ENCODE peak calls at places on chromosomes 13 and 19, in six cellular contexts. A, U, E, I, Y and Q are unnamed samples.
A peak's percentile ranks its signal among the peaks of the same experiment; 100 is the strongest.

GRCh38 chr13:75761373-75761772 is 125.2 kb downstream of the LMO7 start:
- DNase-seq in A (peak; percentile 39), U (no peak), E (no peak), I (no peak), Y (no peak), Q (no peak)

GRCh38 chr13:66503890-66504289 is 726.2 kb downstream of the PCDH9 start:
- DNase-seq in A (no peak), U (no peak), E (no peak), I (no peak), Y (no peak), Q (peak; percentile 52)

GRCh38 chr19:4439243-4439642 is 18.4 kb downstream of the UBXN6 start:
- DNase-seq in A (no peak), U (no peak), E (no peak), I (no peak), Y (no peak), Q (no peak)

GRCh38 chr13:98755729-98756128 is 3.3 kb upstream of the SLC15A1 start:
- DNase-seq in A (no peak), U (no peak), E (no peak), I (no peak), Y (no peak), Q (no peak)

GRCh38 chr13:71525004-71525403 is 342.0 kb downstream of the DACH1 start:
- DNase-seq in A (no peak), U (no peak), E (no peak), I (no peak), Y (no peak), Q (no peak)

GRCh38 chr13:25288966-25289365 is 1.7 kb upstream of the MTMR6 start:
- DNase-seq in A (no peak), U (no peak), E (no peak), I (no peak), Y (no peak), Q (no peak)

GRCh38 chr13:102905905-102906304 is 60.1 kb downstream of the ERCC5 start:
- DNase-seq in A (no peak), U (no peak), E (no peak), I (no peak), Y (no peak), Q (no peak)

GRCh38 chr19:31908486-31909255 is 436.7 kb upstream of the ZNF507 start:
- DNase-seq in A (no peak), U (no peak), E (no peak), I (no peak), Y (no peak), Q (no peak)

GRCh38 chr13:91804724-91805123 is 406.3 kb downstream of the GPC5 start:
- DNase-seq in A (no peak), U (no peak), E (no peak), I (no peak), Y (no peak), Q (no peak)

GRCh38 chr13:41231786-41232185 is 31.6 kb downstream of the MTRF1 start:
- DNase-seq in A (no peak), U (peak; percentile 15), E (peak; percentile 6), I (peak; percentile 29), Y (peak; percentile 21), Q (no peak)

GRCh38 chr13:32261567-32261966 is 53.6 kb downstream of the ZAR1L start:
- DNase-seq in A (peak; percentile 88), U (no peak), E (peak; percentile 93), I (peak; percentile 60), Y (peak; percentile 95), Q (no peak)

GRCh38 chr19:50458396-50459066 is 17.8 kb upstream of the EMC10 start:
- DNase-seq in A (peak; percentile 47), U (no peak), E (no peak), I (no peak), Y (no peak), Q (no peak)

GRCh38 chr13:32001392-32001768 is 30.2 kb upstream of the FRY start:
- DNase-seq in A (peak; percentile 71), U (peak; percentile 5), E (peak; percentile 18), I (peak; percentile 44), Y (peak; percentile 32), Q (peak; percentile 61)

GRCh38 chr19:30969586-30969985 is 379.6 kb downstream of the TSHZ3 start:
- DNase-seq in A (peak; percentile 2), U (no peak), E (no peak), I (no peak), Y (no peak), Q (no peak)

GRCh38 chr13:33285420-33286124 is at the start of gene STARD13:
- DNase-seq in A (peak; percentile 99), U (no peak), E (peak; percentile 97), I (peak; percentile 96), Y (peak; percentile 98), Q (peak; percentile 91)

GRCh38 chr13:109191422-109191821 is 562.0 kb downstream of the MYO16 start:
- DNase-seq in A (peak; percentile 2), U (no peak), E (no peak), I (no peak), Y (no peak), Q (no peak)

GRCh38 chr13:31020996-31021395 is 88.5 kb downstream of the TEX26 start:
- DNase-seq in A (no peak), U (no peak), E (no peak), I (no peak), Y (peak; percentile 38), Q (no peak)

GRCh38 chr19:48770223-48770622 is 14.9 kb downstream of the FGF21 start:
- DNase-seq in A (peak; percentile 58), U (no peak), E (peak; percentile 88), I (peak; percentile 66), Y (peak; percentile 91), Q (no peak)

GRCh38 chr19:10288662-10289166 is 1.0 kb upstream of the ICAM5 start:
- DNase-seq in A (peak; percentile 80), U (no peak), E (no peak), I (no peak), Y (peak; percentile 49), Q (peak; percentile 76)

GRCh38 chr13:68145852-68146251 is 915.7 kb upstream of the PCDH9 start:
- DNase-seq in A (no peak), U (no peak), E (no peak), I (no peak), Y (no peak), Q (no peak)

DNA sequence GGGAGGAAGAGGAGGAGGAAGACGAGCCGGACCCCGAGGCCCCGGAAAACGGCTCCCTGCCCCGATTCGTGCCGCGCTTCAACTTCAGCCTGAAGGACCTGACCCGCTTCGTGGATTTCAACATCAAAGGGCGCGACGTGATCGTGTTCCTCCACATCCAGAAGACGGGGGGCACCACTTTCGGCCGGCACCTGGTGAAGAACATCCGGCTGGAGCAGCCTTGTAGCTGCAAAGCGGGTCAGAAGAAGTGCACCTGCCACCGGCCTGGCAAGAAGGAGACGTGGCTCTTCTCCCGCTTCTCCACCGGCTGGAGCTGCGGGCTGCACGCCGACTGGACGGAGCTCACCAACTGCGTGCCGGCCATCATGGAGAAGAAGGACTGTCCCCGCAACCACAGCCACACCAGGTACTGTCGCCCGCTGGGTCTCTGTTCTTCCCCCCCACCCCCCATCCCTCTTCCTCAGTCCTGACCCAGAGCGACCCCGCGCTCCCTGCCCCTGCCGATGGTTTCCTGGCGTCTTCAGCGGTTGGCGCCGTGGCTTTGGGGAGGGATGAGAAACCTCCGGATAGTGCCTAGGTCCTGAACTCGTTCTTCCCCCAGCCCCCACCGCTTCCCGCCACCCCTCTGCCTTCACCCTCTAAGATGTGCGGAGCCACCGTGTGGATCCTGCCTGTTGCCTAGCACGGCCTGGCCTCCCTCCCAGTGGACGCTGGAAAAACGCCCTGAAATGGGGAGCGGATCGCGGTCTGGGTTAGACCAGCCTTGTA is 1.4 kb downstream of the HS6ST3 start:
- DNase-seq in A (peak; percentile 11), U (no peak), E (no peak), I (no peak), Y (peak; percentile 5), Q (peak; percentile 59)
- TF ChIP-seq EZH2 in A (peak; percentile 0), U (no peak), E (peak; percentile 97), I (peak; percentile 92), Y (peak; percentile 94), Q (peak; percentile 95)

GRCh38 chr13:27962128-27962841 is 6.8 kb downstream of the CDX2 start:
- DNase-seq in A (no peak), U (no peak), E (no peak), I (no peak), Y (no peak), Q (peak; percentile 45)
- TF ChIP-seq EZH2 in A (no peak), U (no peak), E (no peak), I (no peak), Y (no peak), Q (no peak)

GRCh38 chr13:113729329-113730019 is 29.6 kb upstream of the TMEM255B start:
- DNase-seq in A (peak; percentile 57), U (no peak), E (no peak), I (peak; percentile 14), Y (peak; percentile 14), Q (no peak)
- TF ChIP-seq EZH2 in A (peak; percentile 38), U (no peak), E (no peak), I (peak; percentile 82), Y (peak; percentile 76), Q (no peak)

GRCh38 chr13:111401755-111402154 is 81.3 kb downstream of the TEX29 start:
- DNase-seq in A (no peak), U (no peak), E (no peak), I (no peak), Y (no peak), Q (no peak)
- TF ChIP-seq EZH2 in A (no peak), U (no peak), E (no peak), I (no peak), Y (no peak), Q (no peak)

DNA sequence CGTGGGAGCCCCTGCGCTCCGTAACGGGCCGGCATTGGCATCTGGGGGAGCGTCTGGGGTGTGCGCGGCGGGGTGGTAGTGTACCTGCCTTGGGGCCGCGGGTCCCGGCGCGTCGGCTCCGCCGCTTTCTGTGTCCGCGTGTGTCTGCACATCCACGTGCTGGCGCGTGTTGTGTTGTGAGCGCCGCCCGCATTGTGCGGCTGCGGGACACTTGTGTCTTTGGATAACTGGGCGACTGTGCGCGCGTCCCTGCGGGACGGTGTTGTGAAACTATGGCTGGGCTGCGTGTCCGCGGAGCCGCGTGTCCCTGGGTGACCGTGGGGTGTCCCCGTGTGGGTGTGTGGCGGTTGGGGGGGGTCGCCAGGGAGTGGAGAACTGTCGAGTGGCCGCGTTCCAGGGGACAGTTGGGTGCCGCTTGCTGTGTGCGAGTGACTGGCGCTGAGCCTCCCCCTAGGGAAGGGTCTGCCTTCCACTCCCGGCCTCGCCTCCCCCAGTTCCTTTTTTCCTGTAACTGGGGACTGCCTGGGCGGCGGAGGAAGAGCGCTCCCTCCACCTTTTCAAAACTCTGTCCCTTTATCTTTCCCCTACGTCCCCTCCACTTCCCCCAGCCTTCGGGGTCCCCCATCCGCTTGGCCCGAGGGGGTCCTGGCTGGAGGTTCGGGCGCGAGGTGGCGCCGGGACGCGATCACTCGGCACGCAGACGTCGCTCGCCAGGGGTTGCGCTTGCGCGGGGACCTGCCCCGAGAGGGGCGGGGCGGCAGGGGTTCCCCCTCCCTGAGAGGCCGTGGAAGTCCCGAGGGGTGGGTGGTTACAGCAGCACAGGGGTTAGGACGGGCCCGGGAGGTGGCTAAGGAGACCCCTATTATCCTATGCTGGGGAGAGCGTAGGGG is 5.6 kb upstream of the NFIC start:
- DNase-seq in A (peak; percentile 76), U (peak; percentile 62), E (no peak), I (no peak), Y (peak; percentile 51), Q (peak; percentile 45)
- TF ChIP-seq EZH2 in A (no peak), U (no peak), E (no peak), I (no peak), Y (no peak), Q (peak; percentile 98)

GRCh38 chr13:94516456-94516855 is 37.0 kb upstream of the DCT start:
- DNase-seq in A (no peak), U (no peak), E (no peak), I (no peak), Y (no peak), Q (no peak)
- TF ChIP-seq EZH2 in A (no peak), U (no peak), E (no peak), I (no peak), Y (no peak), Q (no peak)

GRCh38 chr19:1467512-1468273 is 11.3 kb downstream of the C19orf25 start:
- DNase-seq in A (no peak), U (no peak), E (no peak), I (no peak), Y (no peak), Q (peak; percentile 66)
- TF ChIP-seq EZH2 in A (no peak), U (no peak), E (peak; percentile 74), I (no peak), Y (no peak), Q (peak; percentile 97)